ENCODE peak calls at places on chromosome 16, in four cellular contexts. R, H, X and F are unnamed samples.
A peak's percentile ranks its signal among the peaks of the same experiment; 100 is the strongest.

GRCh38 chr16:89507219-89507833 is 877 bp upstream of the SPG7 start:
- DNase-seq in R (peak; percentile 51), H (no peak), X (no peak), F (no peak)

GRCh38 chr16:52469775-52470174 is 77.2 kb downstream of the TOX3 start:
- DNase-seq in R (no peak), H (peak; percentile 51), X (no peak), F (no peak)

GRCh38 chr16:79599256-79599836 is 1.2 kb downstream of the MAF start:
- DNase-seq in R (no peak), H (peak; percentile 31), X (no peak), F (peak; percentile 19)

GRCh38 chr16:53626816-53627215 is 76.8 kb downstream of the RPGRIP1L start:
- DNase-seq in R (no peak), H (no peak), X (no peak), F (no peak)

GRCh38 chr16:81693467-81694303 is 85.4 kb upstream of the PLCG2 start:
- DNase-seq in R (peak; percentile 64), H (no peak), X (no peak), F (no peak)

GRCh38 chr16:13093676-13094075 is 192.3 kb downstream of the SHISA9 start:
- DNase-seq in R (no peak), H (no peak), X (no peak), F (no peak)

GRCh38 chr16:66115373-66115772 is 251.1 kb upstream of the CDH5 start:
- DNase-seq in R (no peak), H (peak; percentile 18), X (no peak), F (no peak)

GRCh38 chr16:29702307-29702706 is 23.3 kb downstream of the QPRT start:
- DNase-seq in R (no peak), H (no peak), X (no peak), F (peak; percentile 47)

GRCh38 chr16:69443809-69444611 is 19.6 kb downstream of the CYB5B start:
- DNase-seq in R (peak; percentile 71), H (peak; percentile 28), X (no peak), F (peak; percentile 26)

GRCh38 chr16:54687043-54687655 is 243.5 kb upstream of the IRX5 start:
- DNase-seq in R (peak; percentile 1), H (no peak), X (no peak), F (no peak)

GRCh38 chr16:86512301-86512859 is 2.1 kb downstream of the FOXF1 start:
- DNase-seq in R (no peak), H (no peak), X (no peak), F (no peak)

GRCh38 chr16:89168381-89169189 is 3.0 kb upstream of the CDH15 start:
- DNase-seq in R (no peak), H (no peak), X (no peak), F (no peak)

GRCh38 chr16:86216591-86216990 is 293.7 kb upstream of the FOXF1 start:
- DNase-seq in R (no peak), H (no peak), X (no peak), F (no peak)

GRCh38 chr16:12819126-12820117 is 15.7 kb upstream of the CPPED1 start:
- DNase-seq in R (peak; percentile 62), H (peak; percentile 63), X (peak; percentile 50), F (peak; percentile 40)

GRCh38 chr16:13543850-13544249 is 376.1 kb upstream of the ERCC4 start:
- DNase-seq in R (no peak), H (no peak), X (no peak), F (no peak)

GRCh38 chr16:75497558-75497957 is 2.3 kb upstream of the CHST6 start:
- DNase-seq in R (no peak), H (no peak), X (no peak), F (no peak)

GRCh38 chr16:477758-478157 is 49.8 kb upstream of the CAPN15 start:
- DNase-seq in R (no peak), H (no peak), X (no peak), F (no peak)

GRCh38 chr16:73011926-73012325 is 36.0 kb downstream of the ZFHX3 start:
- DNase-seq in R (no peak), H (no peak), X (no peak), F (no peak)

GRCh38 chr16:26995522-26995921 is 71.2 kb upstream of the C16orf82 start:
- DNase-seq in R (no peak), H (no peak), X (no peak), F (no peak)

GRCh38 chr16:30658731-30659506 is 688 bp downstream of the FBRS start:
- DNase-seq in R (peak; percentile 99), H (peak; percentile 99), X (peak; percentile 94), F (peak; percentile 86)

GRCh38 chr16:48188449-48189102 is 32.8 kb upstream of the ABCC12 start:
- DNase-seq in R (no peak), H (no peak), X (no peak), F (peak; percentile 60)

GRCh38 chr16:57539072-57539796 is 2.9 kb upstream of the CCDC102A start:
- DNase-seq in R (no peak), H (no peak), X (no peak), F (peak; percentile 81)

GRCh38 chr16:66270333-66270927 is 96.1 kb upstream of the CDH5 start:
- DNase-seq in R (peak; percentile 58), H (peak; percentile 73), X (peak; percentile 58), F (peak; percentile 60)

GRCh38 chr16:81804134-81804610 is 25.1 kb downstream of the PLCG2 start:
- DNase-seq in R (no peak), H (no peak), X (no peak), F (no peak)

GRCh38 chr16:7405166-7405565 is 72.5 kb downstream of the RBFOX1 start:
- DNase-seq in R (no peak), H (peak; percentile 8), X (no peak), F (no peak)

GRCh38 chr16:84891149-84891795 is 71.5 kb downstream of the CRISPLD2 start:
- DNase-seq in R (no peak), H (no peak), X (no peak), F (no peak)
- TF ChIP-seq CTCF in R (no peak), H (no peak), X (no peak), F (no peak)

GRCh38 chr16:3580271-3580670 is 3.1 kb upstream of the NLRC3 start:
- DNase-seq in R (no peak), H (no peak), X (no peak), F (no peak)

GRCh38 chr16:3578121-3578520 is 918 bp upstream of the NLRC3 start:
- DNase-seq in R (no peak), H (no peak), X (no peak), F (no peak)

GRCh38 chr16:3577302-3577752 is at the start of gene NLRC3:
- DNase-seq in R (no peak), H (no peak), X (no peak), F (peak; percentile 62)

GRCh38 chr16:3579776-3580175 is 2.6 kb upstream of the NLRC3 start:
- DNase-seq in R (no peak), H (no peak), X (no peak), F (no peak)

GRCh38 chr16:3578610-3579551 is 1.7 kb upstream of the NLRC3 start:
- DNase-seq in R (no peak), H (no peak), X (no peak), F (peak; percentile 84)
- H3K4me3 ChIP-seq in R (no peak overlapping the region), H (no peak overlapping the region), X (no peak overlapping the region), F (no peak overlapping the region)

DNA sequence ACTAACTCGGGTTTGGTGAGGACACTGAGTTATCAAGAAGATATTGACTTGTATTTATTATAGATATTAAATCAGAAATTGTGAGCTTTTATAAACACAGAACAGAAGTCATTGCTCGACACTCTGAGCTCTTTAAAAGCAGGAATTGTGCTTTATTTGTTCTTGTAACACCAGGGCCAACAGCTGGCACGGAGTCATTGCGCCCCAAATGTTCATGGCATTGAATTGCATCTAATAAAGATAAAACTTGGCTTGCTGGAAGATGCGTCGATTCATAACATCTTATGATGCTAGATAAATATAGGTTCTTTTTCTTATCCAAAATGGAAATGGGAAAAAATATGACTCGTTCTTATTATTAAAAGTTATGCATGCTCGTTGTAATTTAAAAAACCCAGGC is 11.8 kb upstream of the MLYCD start:
- DNase-seq in R (no peak), H (peak; percentile 53), X (peak; percentile 31), F (no peak)
- TF ChIP-seq CTCF in R (no peak), H (peak; percentile 46), X (peak; percentile 39), F (peak; percentile 17)

GRCh38 chr16:87955302-87956168 is 4.3 kb downstream of the BANP start:
- DNase-seq in R (peak; percentile 62), H (no peak), X (no peak), F (no peak)

GRCh38 chr16:87956169-87956770 is 5.0 kb downstream of the BANP start:
- DNase-seq in R (peak; percentile 85), H (no peak), X (no peak), F (peak; percentile 69)

GRCh38 chr16:87958632-87959031 is 7.4 kb downstream of the BANP start:
- DNase-seq in R (no peak), H (no peak), X (no peak), F (no peak)

GRCh38 chr16:87957296-87958069 is 6.2 kb downstream of the BANP start:
- DNase-seq in R (no peak), H (no peak), X (no peak), F (no peak)

DNA sequence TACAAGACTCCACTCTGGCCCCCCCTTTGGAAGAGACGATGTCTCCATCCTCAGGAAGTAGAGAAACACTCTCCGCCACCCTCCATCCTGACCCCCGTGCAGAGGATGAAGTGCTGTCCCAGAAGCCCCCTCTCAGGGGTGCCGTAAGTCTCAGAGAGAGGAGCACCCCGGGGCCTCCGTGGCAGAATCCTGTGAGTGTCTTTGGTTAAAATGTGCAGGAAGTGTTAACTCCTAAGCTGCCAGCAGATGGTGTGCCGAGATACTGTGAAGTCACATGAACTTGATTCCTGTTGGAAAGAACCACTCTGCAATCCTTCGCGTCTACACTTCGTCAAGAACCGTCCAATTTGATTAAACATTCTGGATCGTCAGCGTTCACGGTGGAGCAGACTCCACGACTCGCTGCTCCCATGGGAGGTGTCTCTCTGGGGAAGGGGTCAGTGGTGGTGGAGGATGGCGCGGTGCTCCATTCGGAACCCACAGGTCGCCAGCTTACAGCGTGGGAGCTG is 5.6 kb downstream of the BANP start:
- DNase-seq in R (peak; percentile 77), H (peak; percentile 57), X (no peak), F (no peak)
- H3K4me3 ChIP-seq in R (peak overlapping the region; percentile 6), H (no peak overlapping the region), X (no peak overlapping the region), F (peak overlapping the region; percentile 10)

GRCh38 chr16:83356266-83356665 is 451.5 kb upstream of the HSBP1 start:
- DNase-seq in R (peak; percentile 63), H (peak; percentile 55), X (peak; percentile 29), F (no peak)
- TF ChIP-seq CTCF in R (peak; percentile 83), H (peak; percentile 40), X (peak; percentile 28), F (peak; percentile 67)